ENCODE peak calls at places on chromosomes 2 and 18, in six cellular contexts. One of them, this sample, is unnamed.

GRCh38 chr2:193868833-193869232 is 1674.1 kb upstream of the TMEFF2 start:
- DNase-seq in H1: no peak
- DNase-seq in GM12892: no peak
- DNase-seq in K562: no peak
- DNase-seq in HepG2: no peak
- DNase-seq in GM12878: no peak
- DNase-seq in this sample: no peak

GRCh38 chr2:63424329-63425078 is 163.8 kb downstream of the WDPCP start:
- DNase-seq in H1: peak; percentile 19
- DNase-seq in GM12892: no peak
- DNase-seq in K562: peak; percentile 52
- DNase-seq in HepG2: peak; percentile 62
- DNase-seq in GM12878: no peak
- DNase-seq in this sample: peak; percentile 6

GRCh38 chr18:58691256-58691655 is 20.0 kb downstream of the MALT1 start:
- DNase-seq in H1: no peak
- DNase-seq in GM12892: no peak
- DNase-seq in K562: no peak
- DNase-seq in HepG2: no peak
- DNase-seq in GM12878: no peak
- DNase-seq in this sample: no peak

GRCh38 chr2:215138466-215138865 is at the start of gene ABCA12:
- DNase-seq in H1: no peak
- DNase-seq in GM12892: no peak
- DNase-seq in K562: no peak
- DNase-seq in HepG2: no peak
- DNase-seq in GM12878: no peak
- DNase-seq in this sample: no peak

GRCh38 chr2:120859814-120860578 is 124.3 kb downstream of the GLI2 start:
- DNase-seq in H1: no peak
- DNase-seq in GM12892: no peak
- DNase-seq in K562: no peak
- DNase-seq in HepG2: no peak
- DNase-seq in GM12878: no peak
- DNase-seq in this sample: no peak

GRCh38 chr2:127115471-127116199 is 8.7 kb upstream of the BIN1 start:
- DNase-seq in H1: no peak
- DNase-seq in GM12892: no peak
- DNase-seq in K562: no peak
- DNase-seq in HepG2: no peak
- DNase-seq in GM12878: no peak
- DNase-seq in this sample: no peak

GRCh38 chr18:56246912-56247311 is 391.5 kb downstream of the TXNL1 start:
- DNase-seq in H1: no peak
- DNase-seq in GM12892: no peak
- DNase-seq in K562: no peak
- DNase-seq in HepG2: no peak
- DNase-seq in GM12878: no peak
- DNase-seq in this sample: no peak

GRCh38 chr2:239175181-239175580 is 225.6 kb downstream of the HDAC4 start:
- DNase-seq in H1: no peak
- DNase-seq in GM12892: no peak
- DNase-seq in K562: no peak
- DNase-seq in HepG2: no peak
- DNase-seq in GM12878: no peak
- DNase-seq in this sample: no peak

GRCh38 chr18:10027031-10027430 is 113.2 kb downstream of the VAPA start:
- DNase-seq in H1: no peak
- DNase-seq in GM12892: no peak
- DNase-seq in K562: no peak
- DNase-seq in HepG2: no peak
- DNase-seq in GM12878: no peak
- DNase-seq in this sample: no peak

GRCh38 chr2:239929504-239929903 is 95.6 kb downstream of the NDUFA10 start:
- DNase-seq in H1: no peak
- DNase-seq in GM12892: no peak
- DNase-seq in K562: no peak
- DNase-seq in HepG2: no peak
- DNase-seq in GM12878: no peak
- DNase-seq in this sample: no peak

GRCh38 chr2:9249036-9249800 is 42.6 kb downstream of the ASAP2 start:
- DNase-seq in H1: no peak
- DNase-seq in GM12892: no peak
- DNase-seq in K562: no peak
- DNase-seq in HepG2: no peak
- DNase-seq in GM12878: no peak
- DNase-seq in this sample: no peak
- TF ChIP-seq POLR2A in H1: no peak
- TF ChIP-seq POLR2A in GM12892: no peak
- TF ChIP-seq POLR2A in K562: no peak
- TF ChIP-seq POLR2A in HepG2: no peak
- TF ChIP-seq POLR2A in GM12878: no peak
- TF ChIP-seq POLR2A in this sample: no peak

DNA sequence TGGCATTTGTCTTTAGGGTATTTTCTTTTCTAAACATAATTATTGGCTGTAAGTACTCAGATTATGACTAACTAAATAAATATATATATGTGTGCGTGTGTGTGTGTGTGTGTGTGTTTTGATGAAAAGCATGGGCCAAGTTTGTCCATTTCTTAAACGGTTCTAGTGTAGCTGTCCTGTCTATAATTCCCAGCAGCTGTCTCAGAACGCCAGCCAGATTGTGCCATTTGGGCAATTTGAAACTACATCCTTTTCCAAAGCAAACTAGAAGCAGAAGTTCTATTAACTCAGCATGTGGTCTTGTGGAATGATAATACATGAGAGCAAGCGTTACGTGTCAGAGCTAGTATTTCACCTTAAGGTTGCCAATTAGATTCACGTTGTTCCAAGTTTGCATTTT is 1.7 kb downstream of the ARHGAP28 start:
- DNase-seq in H1: no peak
- DNase-seq in GM12892: no peak
- DNase-seq in K562: no peak
- DNase-seq in HepG2: no peak
- DNase-seq in GM12878: no peak
- DNase-seq in this sample: no peak
- TF ChIP-seq TAF1 in H1: no peak
- TF ChIP-seq TAF1 in GM12892: no peak
- TF ChIP-seq TAF1 in K562: no peak
- TF ChIP-seq TAF1 in HepG2: no peak
- TF ChIP-seq TAF1 in GM12878: no peak
- TF ChIP-seq TAF1 in this sample: no peak

GRCh38 chr2:131488306-131489205 is 3.6 kb downstream of the MZT2A start:
- DNase-seq in H1: no peak
- DNase-seq in GM12892: no peak
- DNase-seq in K562: no peak
- DNase-seq in HepG2: no peak
- DNase-seq in GM12878: no peak
- DNase-seq in this sample: no peak

GRCh38 chr2:131493199-131494018 is 1.2 kb upstream of the MZT2A start:
- DNase-seq in H1: no peak
- DNase-seq in GM12892: no peak
- DNase-seq in K562: no peak
- DNase-seq in HepG2: peak; percentile 29
- DNase-seq in GM12878: no peak
- DNase-seq in this sample: no peak

GRCh38 chr2:131492418-131493198 is 411 bp upstream of the MZT2A start:
- DNase-seq in H1: peak; percentile 90
- DNase-seq in GM12892: peak; percentile 94
- DNase-seq in K562: peak; percentile 95
- DNase-seq in HepG2: peak; percentile 98
- DNase-seq in GM12878: peak; percentile 93
- DNase-seq in this sample: peak; percentile 94
- TF ChIP-seq POLR2A in H1: peak; percentile 84
- TF ChIP-seq POLR2A in GM12892: peak; percentile 57
- TF ChIP-seq POLR2A in K562: peak; percentile 72
- TF ChIP-seq POLR2A in HepG2: peak; percentile 66
- TF ChIP-seq POLR2A in GM12878: peak; percentile 78
- TF ChIP-seq POLR2A in this sample: no peak

DNA sequence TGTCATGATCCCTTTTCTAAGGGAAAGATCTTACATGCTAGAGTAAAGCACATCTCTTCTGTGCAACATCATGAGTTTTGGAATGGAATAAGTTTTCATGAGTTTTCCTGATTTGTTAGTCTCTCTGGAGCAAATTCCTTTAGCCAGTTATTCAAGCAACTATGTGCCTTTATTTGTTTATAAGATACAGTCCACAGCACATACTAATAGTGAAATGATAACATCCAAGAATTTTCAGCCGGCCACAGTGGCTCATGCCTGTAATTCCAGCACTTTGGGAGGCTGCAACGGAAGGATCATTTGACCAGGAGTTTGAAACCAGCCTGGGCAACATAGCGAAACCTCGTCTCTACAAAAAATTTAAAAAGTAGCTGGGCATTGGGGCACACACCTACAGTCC is 82.0 kb upstream of the LTBP1 start:
- DNase-seq in H1: no peak
- DNase-seq in GM12892: no peak
- DNase-seq in K562: no peak
- DNase-seq in HepG2: no peak
- DNase-seq in GM12878: no peak
- DNase-seq in this sample: no peak
- TF ChIP-seq TAF1 in H1: no peak
- TF ChIP-seq TAF1 in GM12892: no peak
- TF ChIP-seq TAF1 in K562: no peak
- TF ChIP-seq TAF1 in HepG2: no peak
- TF ChIP-seq TAF1 in GM12878: no peak
- TF ChIP-seq TAF1 in this sample: no peak

GRCh38 chr2:189613077-189613636 is 32.6 kb upstream of the SLC40A1 start:
- DNase-seq in H1: no peak
- DNase-seq in GM12892: no peak
- DNase-seq in K562: peak; percentile 32
- DNase-seq in HepG2: peak; percentile 96
- DNase-seq in GM12878: no peak
- DNase-seq in this sample: no peak
- TF ChIP-seq POLR2A in H1: no peak
- TF ChIP-seq POLR2A in GM12892: no peak
- TF ChIP-seq POLR2A in K562: peak; percentile 56
- TF ChIP-seq POLR2A in HepG2: no peak
- TF ChIP-seq POLR2A in GM12878: no peak
- TF ChIP-seq POLR2A in this sample: no peak

DNA sequence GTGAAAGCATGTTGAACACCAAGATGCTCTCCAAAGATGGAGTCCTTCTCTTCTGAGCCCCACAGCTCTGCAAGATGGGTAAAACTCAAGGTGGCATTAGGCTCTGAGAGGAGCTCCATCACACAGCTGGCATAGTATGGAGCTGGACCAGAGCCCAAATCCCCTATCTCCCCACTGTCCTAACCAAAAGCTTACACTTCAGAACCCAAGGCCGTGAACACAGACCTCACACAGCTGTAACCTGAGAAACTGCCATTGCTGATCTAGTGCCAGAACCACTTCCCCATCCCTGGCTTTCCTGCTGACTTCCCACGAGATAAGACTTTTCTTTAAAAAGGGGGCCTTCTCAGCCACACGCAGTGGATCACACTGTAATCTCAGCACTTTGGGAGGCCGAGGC is 25.0 kb downstream of the TTC32 start:
- DNase-seq in H1: no peak
- DNase-seq in GM12892: no peak
- DNase-seq in K562: no peak
- DNase-seq in HepG2: no peak
- DNase-seq in GM12878: no peak
- DNase-seq in this sample: no peak
- TF ChIP-seq TAF1 in H1: no peak
- TF ChIP-seq TAF1 in GM12892: no peak
- TF ChIP-seq TAF1 in K562: no peak
- TF ChIP-seq TAF1 in HepG2: no peak
- TF ChIP-seq TAF1 in GM12878: no peak
- TF ChIP-seq TAF1 in this sample: no peak

GRCh38 chr18:23503967-23504352 is 649 bp downstream of the RMC1 start:
- DNase-seq in H1: no peak
- DNase-seq in GM12892: no peak
- DNase-seq in K562: no peak
- DNase-seq in HepG2: no peak
- DNase-seq in GM12878: no peak
- DNase-seq in this sample: no peak

GRCh38 chr18:23501626-23502025 is 1.7 kb upstream of the RMC1 start:
- DNase-seq in H1: no peak
- DNase-seq in GM12892: no peak
- DNase-seq in K562: no peak
- DNase-seq in HepG2: no peak
- DNase-seq in GM12878: no peak
- DNase-seq in this sample: no peak

GRCh38 chr18:23502516-23503037 is 734 bp upstream of the RMC1 start:
- DNase-seq in H1: no peak
- DNase-seq in GM12892: no peak
- DNase-seq in K562: no peak
- DNase-seq in HepG2: no peak
- DNase-seq in GM12878: no peak
- DNase-seq in this sample: no peak

GRCh38 chr18:23504720-23505119 is 1.4 kb downstream of the RMC1 start:
- DNase-seq in H1: no peak
- DNase-seq in GM12892: no peak
- DNase-seq in K562: no peak
- DNase-seq in HepG2: no peak
- DNase-seq in GM12878: peak; percentile 66
- DNase-seq in this sample: no peak

DNA sequence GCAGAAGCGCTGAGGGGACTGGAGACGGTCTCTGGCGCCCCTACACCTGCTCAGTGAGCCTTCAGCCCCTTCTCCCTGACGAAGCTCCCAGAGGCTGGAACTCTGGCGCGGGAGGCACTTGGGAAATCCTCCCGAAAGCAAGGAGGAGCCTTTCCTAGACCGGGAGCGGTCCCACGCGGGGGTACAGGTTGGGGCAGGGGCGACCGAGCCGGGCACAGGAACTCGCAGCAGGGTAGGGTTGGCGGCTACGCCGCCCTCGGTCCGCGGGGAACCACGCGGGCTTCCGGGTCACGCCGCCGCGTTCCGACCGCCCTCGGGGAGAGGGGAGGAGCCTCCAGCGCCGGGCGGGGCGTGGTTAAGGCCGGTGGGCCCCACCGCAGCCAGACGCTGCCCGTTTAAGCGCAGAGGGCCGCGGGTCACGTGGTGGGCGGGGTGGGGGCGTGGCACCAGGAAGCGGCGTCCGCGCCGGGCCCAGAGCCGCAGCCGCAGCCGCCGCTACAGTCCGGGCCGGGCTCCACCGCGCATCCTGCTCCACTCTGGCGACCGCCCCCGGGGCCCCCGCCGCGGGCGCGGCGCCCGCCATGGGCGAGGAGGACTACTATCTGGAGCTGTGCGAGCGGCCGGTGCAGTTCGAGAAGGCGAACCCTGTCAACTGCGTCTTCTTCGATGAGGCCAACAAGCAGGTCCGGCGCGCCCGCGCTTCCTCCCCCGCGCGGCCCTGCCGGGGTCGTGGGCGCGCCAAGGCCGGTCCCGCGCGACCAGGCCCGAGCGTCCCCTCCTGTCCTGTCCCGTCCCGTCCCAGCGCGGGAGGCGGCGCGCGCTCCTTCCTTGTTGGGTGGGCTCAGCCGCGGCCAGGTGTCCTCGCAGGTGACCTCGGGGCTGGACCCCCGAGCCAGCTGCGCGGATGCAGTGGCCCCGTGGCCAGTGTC is at the start of gene RMC1:
- DNase-seq in H1: peak; percentile 78
- DNase-seq in GM12892: peak; percentile 81
- DNase-seq in K562: peak; percentile 98
- DNase-seq in HepG2: peak; percentile 80
- DNase-seq in GM12878: peak; percentile 66
- DNase-seq in this sample: peak; percentile 83
- TF ChIP-seq POLR2A in H1: peak; percentile 65
- TF ChIP-seq POLR2A in GM12892: peak; percentile 91
- TF ChIP-seq POLR2A in K562: peak; percentile 97
- TF ChIP-seq POLR2A in HepG2: peak; percentile 93
- TF ChIP-seq POLR2A in GM12878: peak; percentile 93
- TF ChIP-seq POLR2A in this sample: peak; percentile 88

GRCh38 chr2:155209696-155210449 is 511.4 kb downstream of the KCNJ3 start:
- DNase-seq in H1: no peak
- DNase-seq in GM12892: no peak
- DNase-seq in K562: no peak
- DNase-seq in HepG2: no peak
- DNase-seq in GM12878: no peak
- DNase-seq in this sample: no peak
- TF ChIP-seq TAF1 in H1: no peak
- TF ChIP-seq TAF1 in GM12892: no peak
- TF ChIP-seq TAF1 in K562: no peak
- TF ChIP-seq TAF1 in HepG2: no peak
- TF ChIP-seq TAF1 in GM12878: no peak
- TF ChIP-seq TAF1 in this sample: no peak

This sample was measured in GM12891.